ENCODE peak calls at places on chromosomes 16 and 17, in six cellular contexts. J is mesendoderm, N is H9, T is IMR-90, H is neuronal stem cell, O is mesenchymal stem cell. V is an unnamed sample.
A peak's percentile ranks its signal among the peaks of the same experiment; 100 is the strongest.

GRCh38 chr16:14476183-14476582 is 153.9 kb downstream of the PARN start:
- DNase-seq in J (peak; percentile 27), O (no peak), H (no peak), N (no peak), T (no peak), V (no peak)

GRCh38 chr16:69820926-69821541 is 58.9 kb downstream of the WWP2 start:
- DNase-seq in H (no peak), N (no peak), O (no peak), J (no peak), T (peak; percentile 24), V (no peak)

GRCh38 chr16:10984509-10984908 is 40.1 kb downstream of the CLEC16A start:
- DNase-seq in T (peak; percentile 93), H (no peak), O (peak; percentile 88), N (no peak), J (no peak), V (no peak)

GRCh38 chr17:40362696-40363479 is 1.6 kb downstream of the GJD3 start:
- DNase-seq in J (peak; percentile 91), T (peak; percentile 70), N (peak; percentile 95), H (peak; percentile 76), O (peak; percentile 77), V (no peak)

GRCh38 chr16:46883353-46883689 is 841 bp upstream of the GPT2 start:
- DNase-seq in J (no peak), T (no peak), O (no peak), N (no peak), H (no peak), V (no peak)

GRCh38 chr16:23374721-23375120 is 72.6 kb downstream of the SCNN1B start:
- DNase-seq in O (no peak), N (peak; percentile 51), H (no peak), T (no peak), J (no peak), V (no peak)

GRCh38 chr16:84851192-84852127 is 31.7 kb downstream of the CRISPLD2 start:
- DNase-seq in T (peak; percentile 98), J (peak; percentile 53), H (no peak), N (no peak), O (peak; percentile 87), V (no peak)

GRCh38 chr16:78742501-78743283 is 643.2 kb downstream of the WWOX start:
- DNase-seq in J (peak; percentile 31), H (no peak), N (no peak), O (peak; percentile 96), T (peak; percentile 27), V (no peak)

GRCh38 chr16:53061701-53062159 is 6.9 kb downstream of the CHD9 start:
- DNase-seq in J (no peak), H (no peak), T (no peak), N (no peak), O (no peak), V (no peak)

GRCh38 chr17:18323007-18323406 is 7.9 kb downstream of the SMCR8 start:
- DNase-seq in N (no peak), H (no peak), O (no peak), J (no peak), T (peak; percentile 21), V (no peak)

GRCh38 chr16:66058181-66058580 is 308.3 kb upstream of the CDH5 start:
- DNase-seq in O (no peak), H (no peak), T (peak; percentile 78), J (no peak), N (no peak), V (no peak)

GRCh38 chr16:2078096-2078495 is 30.3 kb downstream of the TSC2 start:
- DNase-seq in T (no peak), N (no peak), H (no peak), J (no peak), O (no peak), V (no peak)

GRCh38 chr16:56279132-56279531 is 87.8 kb downstream of the GNAO1 start:
- DNase-seq in J (no peak), O (no peak), H (no peak), N (no peak), T (no peak), V (no peak)

GRCh38 chr17:64202683-64203430 is 60.2 kb downstream of the TEX2 start:
- DNase-seq in J (peak; percentile 71), O (peak; percentile 72), N (no peak), H (no peak), T (peak; percentile 82), V (no peak)

GRCh38 chr17:50689251-50689650 is 18.5 kb downstream of the ANKRD40 start:
- DNase-seq in O (peak; percentile 82), J (peak; percentile 51), N (peak; percentile 67), T (peak; percentile 66), H (no peak), V (no peak)

GRCh38 chr17:44397479-44398440 is 8.3 kb upstream of the ITGA2B start:
- DNase-seq in N (peak; percentile 27), J (no peak), T (no peak), O (no peak), H (no peak), V (no peak)

GRCh38 chr16:73483076-73483791 is 435.3 kb upstream of the ZFHX3 start:
- DNase-seq in N (peak; percentile 77), O (no peak), J (peak; percentile 84), T (no peak), H (peak; percentile 6), V (peak; percentile 68)

GRCh38 chr17:8532021-8532420 is 96.3 kb downstream of the NDEL1 start:
- DNase-seq in O (no peak), H (no peak), N (no peak), T (peak; percentile 62), J (no peak), V (no peak)

GRCh38 chr17:45223541-45224528 is 2.1 kb downstream of the FMNL1 start:
- DNase-seq in T (no peak), N (no peak), H (no peak), O (no peak), J (no peak), V (no peak)

GRCh38 chr16:24204150-24204665 is 51.9 kb upstream of the CACNG3 start:
- DNase-seq in J (peak; percentile 60), O (no peak), T (no peak), H (no peak), N (no peak), V (no peak)

DNA sequence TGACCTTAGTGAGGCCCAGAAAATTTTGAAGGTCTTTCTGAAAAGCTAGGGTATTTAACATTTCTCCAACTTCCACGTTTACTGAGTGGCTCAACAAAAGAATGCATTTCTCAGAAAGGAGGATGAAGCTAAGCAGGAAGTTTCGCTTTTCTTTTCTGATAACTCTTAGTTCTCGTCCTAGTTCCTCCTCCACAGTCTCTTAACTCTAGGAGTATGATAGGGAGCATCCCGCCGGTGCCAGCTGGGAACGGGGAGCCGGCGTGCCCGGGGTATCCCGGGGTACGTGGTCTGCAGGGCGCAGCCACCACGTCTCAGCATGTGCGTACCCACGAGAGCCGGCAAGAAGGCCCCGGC is 350 bp downstream of the KARS1 start:
- DNase-seq in J (no peak), H (no peak), O (no peak), T (no peak), N (no peak), V (no peak)
- H2BK5ac ChIP-seq in J (peak overlapping the region; percentile 21), H (no peak overlapping the region), O (peak overlapping the region; percentile 69), T (peak overlapping the region; percentile 42), N (peak overlapping the region; percentile 23), V (peak overlapping the region; percentile 87)

GRCh38 chr17:12024332-12024731 is 3.7 kb downstream of the MAP2K4 start:
- DNase-seq in N (no peak), H (no peak), J (no peak), O (peak; percentile 26), T (peak; percentile 73), V (no peak)

GRCh38 chr17:12022310-12022709 is 1.6 kb downstream of the MAP2K4 start:
- DNase-seq in H (no peak), O (no peak), N (no peak), J (no peak), T (no peak), V (no peak)

GRCh38 chr17:12021604-12022003 is 927 bp downstream of the MAP2K4 start:
- DNase-seq in H (no peak), O (no peak), J (no peak), N (no peak), T (no peak), V (no peak)

DNA sequence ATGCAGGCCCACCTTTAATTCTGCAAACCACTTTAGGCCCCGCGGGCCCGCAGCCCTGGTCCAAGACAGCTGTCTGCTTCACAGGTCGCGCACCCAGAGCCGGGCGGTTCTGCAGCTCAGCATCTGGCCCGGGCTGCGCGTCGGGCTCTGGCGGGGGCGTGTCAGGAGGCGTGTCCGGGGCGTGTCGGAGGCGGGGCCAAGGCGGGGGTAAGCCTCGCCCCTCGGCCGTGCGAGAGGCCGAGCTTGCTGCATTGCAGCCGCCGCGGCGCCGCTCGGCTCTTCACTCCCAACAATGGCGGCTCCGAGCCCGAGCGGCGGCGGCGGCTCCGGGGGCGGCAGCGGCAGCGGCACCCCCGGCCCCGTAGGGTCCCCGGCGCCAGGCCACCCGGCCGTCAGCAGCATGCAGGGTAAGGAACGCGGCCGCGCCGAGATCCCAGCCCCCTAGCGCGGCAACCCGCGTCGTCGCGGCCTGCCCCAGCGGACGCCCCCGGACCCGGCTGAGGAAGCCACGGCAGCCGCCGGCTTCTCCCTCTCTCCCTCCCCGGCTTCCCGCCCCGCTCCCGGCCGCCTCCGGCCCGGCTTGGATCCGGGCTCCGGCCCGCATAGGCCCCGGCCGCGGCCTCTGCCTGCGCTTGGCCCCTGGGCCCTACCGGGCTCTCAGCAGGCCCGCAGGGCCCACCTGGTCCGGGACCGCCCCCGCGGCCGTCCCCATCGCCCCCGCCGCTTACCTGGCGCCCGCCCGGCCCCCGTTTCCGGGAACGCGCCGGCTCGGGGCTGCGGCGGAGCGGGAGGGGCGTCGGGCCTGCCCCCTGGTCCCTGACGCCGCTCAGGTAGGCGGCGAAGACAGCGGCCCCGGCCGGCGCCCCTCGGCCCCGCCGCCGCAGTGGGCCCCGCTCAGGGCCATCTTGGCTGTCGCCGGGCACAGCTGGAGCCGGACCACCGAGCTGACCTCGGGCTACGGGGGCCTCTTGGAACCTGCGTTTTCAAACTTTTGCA is at the start of gene MAP2K4:
- DNase-seq in T (peak; percentile 84), O (peak; percentile 86), N (peak; percentile 97), H (peak; percentile 88), J (peak; percentile 93), V (peak; percentile 83)
- H2BK5ac ChIP-seq in T (peak within 1 kb of the TSS; percentile 10), O (peak within 1 kb of the TSS; percentile 73), N (no peak within 1 kb of the TSS), H (peak within 1 kb of the TSS; percentile 59), J (no peak within 1 kb of the TSS), V (no peak within 1 kb of the TSS)

DNA sequence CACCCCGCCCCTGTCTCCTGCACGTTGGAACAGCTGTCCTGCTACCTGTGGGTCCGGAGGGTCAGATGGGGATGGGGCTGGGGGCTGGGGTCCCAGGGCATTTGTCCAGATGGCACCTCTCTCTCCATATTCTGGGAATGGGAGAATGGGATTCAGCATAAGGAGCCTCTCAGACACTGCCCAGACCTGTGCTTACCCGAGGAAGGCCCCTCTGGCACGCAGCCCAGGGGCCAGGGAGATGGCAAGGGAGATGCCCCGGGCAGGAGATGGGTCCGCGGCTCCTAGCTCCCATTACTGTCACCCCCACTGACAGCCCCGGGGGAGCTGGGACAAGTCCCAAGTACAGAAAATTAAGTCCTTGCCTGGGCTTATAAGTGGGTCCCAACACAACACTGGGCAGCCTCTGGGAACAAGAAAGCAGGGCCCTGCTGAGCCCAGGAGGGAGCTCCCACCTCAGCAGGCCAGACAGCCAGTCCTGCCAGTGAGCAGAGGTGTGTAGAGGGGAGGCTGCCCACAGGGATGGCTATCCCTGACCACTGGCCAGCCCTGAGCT is 1.8 kb downstream of the VASN start:
- DNase-seq in O (no peak), H (no peak), J (no peak), T (no peak), N (no peak), V (no peak)
- H2BK5ac ChIP-seq in O (peak overlapping the region; percentile 63), H (peak overlapping the region; percentile 7), J (peak overlapping the region; percentile 35), T (peak overlapping the region; percentile 94), N (no peak overlapping the region), V (peak overlapping the region; percentile 78)

DNA sequence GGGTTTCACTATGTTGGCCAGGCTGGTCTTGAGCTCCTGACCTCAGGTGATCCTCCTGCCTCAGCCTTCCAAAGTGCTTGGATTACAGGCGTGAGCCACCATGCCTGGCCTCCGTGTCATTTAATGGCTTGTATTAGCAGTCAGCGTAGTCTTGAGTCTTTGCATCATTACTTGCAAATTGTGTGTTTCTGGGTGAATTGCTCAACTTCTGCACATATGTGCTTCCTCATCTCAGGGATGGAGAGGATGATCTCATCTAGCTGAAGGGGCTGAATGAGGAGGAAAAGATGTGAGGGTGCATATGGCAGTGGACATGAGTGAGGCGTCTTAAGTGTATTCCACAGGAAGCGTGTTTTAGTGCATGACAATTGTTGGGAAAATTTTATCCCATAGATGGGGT is 155.8 kb downstream of the SNX29 start:
- DNase-seq in J (no peak), H (no peak), T (peak; percentile 80), O (peak; percentile 86), N (no peak), V (no peak)
- H2BK5ac ChIP-seq in J (no peak overlapping the region), H (no peak overlapping the region), T (no peak overlapping the region), O (no peak overlapping the region), N (no peak overlapping the region), V (no peak overlapping the region)

V was measured in H1.